ENCODE peak calls at places on chromosomes 16 and 17, in eight cellular contexts. One of them, this sample, is unnamed.

GRCh38 chr17:80789356-80789902 is 202.2 kb upstream of the CHMP6 start:
- DNase-seq in activated CD8-positive, alpha-beta memory T cell treated with anti-CD3 and anti-CD28 coated beads for 24 hours: no peak
- DNase-seq in CD4-positive, CD25-positive, alpha-beta regulatory T cell: no peak
- DNase-seq in astrocyte of the cerebellum: peak; percentile 55
- DNase-seq in cardiac muscle cell: no peak
- DNase-seq in NCI-H2081: no peak
- DNase-seq in activated T-helper 1 cell treated with anti-CD3 and anti-CD28 coated beads, Interleukin-2, amount 50 U/mL, for 16 hours: no peak
- DNase-seq in activated T-helper 9 cell treated with anti-CD3 and anti-CD28 coated beads, Interleukin-2, amount 50 U/mL, for 16 hours: no peak
- DNase-seq in this sample: no peak

GRCh38 chr17:18257268-18257681 is 1.3 kb downstream of the FLII start:
- DNase-seq in activated T-helper 1 cell treated with anti-CD3 and anti-CD28 coated beads, Interleukin-2, amount 50 U/mL, for 16 hours: no peak
- DNase-seq in cardiac muscle cell: no peak
- DNase-seq in CD4-positive, CD25-positive, alpha-beta regulatory T cell: peak; percentile 20
- DNase-seq in activated T-helper 9 cell treated with anti-CD3 and anti-CD28 coated beads, Interleukin-2, amount 50 U/mL, for 16 hours: no peak
- DNase-seq in NCI-H2081: no peak
- DNase-seq in activated CD8-positive, alpha-beta memory T cell treated with anti-CD3 and anti-CD28 coated beads for 24 hours: no peak
- DNase-seq in astrocyte of the cerebellum: no peak
- DNase-seq in this sample: no peak

GRCh38 chr16:89113152-89113547 is 19.5 kb downstream of the ACSF3 start:
- DNase-seq in activated CD8-positive, alpha-beta memory T cell treated with anti-CD3 and anti-CD28 coated beads for 24 hours: no peak
- DNase-seq in CD4-positive, CD25-positive, alpha-beta regulatory T cell: no peak
- DNase-seq in astrocyte of the cerebellum: no peak
- DNase-seq in activated T-helper 9 cell treated with anti-CD3 and anti-CD28 coated beads, Interleukin-2, amount 50 U/mL, for 16 hours: no peak
- DNase-seq in cardiac muscle cell: no peak
- DNase-seq in activated T-helper 1 cell treated with anti-CD3 and anti-CD28 coated beads, Interleukin-2, amount 50 U/mL, for 16 hours: no peak
- DNase-seq in NCI-H2081: no peak
- DNase-seq in this sample: no peak

GRCh38 chr17:29043539-29044165 is 711 bp downstream of the PIPOX start:
- DNase-seq in cardiac muscle cell: no peak
- DNase-seq in activated CD8-positive, alpha-beta memory T cell treated with anti-CD3 and anti-CD28 coated beads for 24 hours: no peak
- DNase-seq in astrocyte of the cerebellum: no peak
- DNase-seq in activated T-helper 9 cell treated with anti-CD3 and anti-CD28 coated beads, Interleukin-2, amount 50 U/mL, for 16 hours: no peak
- DNase-seq in activated T-helper 1 cell treated with anti-CD3 and anti-CD28 coated beads, Interleukin-2, amount 50 U/mL, for 16 hours: no peak
- DNase-seq in CD4-positive, CD25-positive, alpha-beta regulatory T cell: no peak
- DNase-seq in NCI-H2081: no peak
- DNase-seq in this sample: no peak

GRCh38 chr17:1227917-1228751 is 42.1 kb upstream of the BHLHA9 start:
- DNase-seq in CD4-positive, CD25-positive, alpha-beta regulatory T cell: peak; percentile 13
- DNase-seq in astrocyte of the cerebellum: no peak
- DNase-seq in NCI-H2081: no peak
- DNase-seq in activated CD8-positive, alpha-beta memory T cell treated with anti-CD3 and anti-CD28 coated beads for 24 hours: peak; percentile 66
- DNase-seq in cardiac muscle cell: peak; percentile 20
- DNase-seq in activated T-helper 9 cell treated with anti-CD3 and anti-CD28 coated beads, Interleukin-2, amount 50 U/mL, for 16 hours: no peak
- DNase-seq in activated T-helper 1 cell treated with anti-CD3 and anti-CD28 coated beads, Interleukin-2, amount 50 U/mL, for 16 hours: no peak
- DNase-seq in this sample: no peak

GRCh38 chr16:85746431-85747227 is 4.3 kb downstream of the C16orf74 start:
- DNase-seq in activated T-helper 1 cell treated with anti-CD3 and anti-CD28 coated beads, Interleukin-2, amount 50 U/mL, for 16 hours: no peak
- DNase-seq in activated T-helper 9 cell treated with anti-CD3 and anti-CD28 coated beads, Interleukin-2, amount 50 U/mL, for 16 hours: no peak
- DNase-seq in CD4-positive, CD25-positive, alpha-beta regulatory T cell: peak; percentile 16
- DNase-seq in NCI-H2081: no peak
- DNase-seq in cardiac muscle cell: no peak
- DNase-seq in activated CD8-positive, alpha-beta memory T cell treated with anti-CD3 and anti-CD28 coated beads for 24 hours: no peak
- DNase-seq in astrocyte of the cerebellum: no peak
- DNase-seq in this sample: no peak

GRCh38 chr16:2586901-2587480 is 49.2 kb downstream of the PDPK1 start:
- DNase-seq in cardiac muscle cell: no peak
- DNase-seq in astrocyte of the cerebellum: no peak
- DNase-seq in activated T-helper 9 cell treated with anti-CD3 and anti-CD28 coated beads, Interleukin-2, amount 50 U/mL, for 16 hours: no peak
- DNase-seq in NCI-H2081: no peak
- DNase-seq in activated CD8-positive, alpha-beta memory T cell treated with anti-CD3 and anti-CD28 coated beads for 24 hours: no peak
- DNase-seq in activated T-helper 1 cell treated with anti-CD3 and anti-CD28 coated beads, Interleukin-2, amount 50 U/mL, for 16 hours: no peak
- DNase-seq in CD4-positive, CD25-positive, alpha-beta regulatory T cell: no peak
- DNase-seq in this sample: no peak

GRCh38 chr17:82372063-82372590 is 562 bp downstream of the UTS2R start:
- DNase-seq in NCI-H2081: no peak
- DNase-seq in activated T-helper 9 cell treated with anti-CD3 and anti-CD28 coated beads, Interleukin-2, amount 50 U/mL, for 16 hours: no peak
- DNase-seq in activated CD8-positive, alpha-beta memory T cell treated with anti-CD3 and anti-CD28 coated beads for 24 hours: no peak
- DNase-seq in activated T-helper 1 cell treated with anti-CD3 and anti-CD28 coated beads, Interleukin-2, amount 50 U/mL, for 16 hours: no peak
- DNase-seq in CD4-positive, CD25-positive, alpha-beta regulatory T cell: no peak
- DNase-seq in cardiac muscle cell: no peak
- DNase-seq in astrocyte of the cerebellum: no peak
- DNase-seq in this sample: no peak

GRCh38 chr17:56754523-56755208 is 79.1 kb downstream of the C17orf67 start:
- DNase-seq in activated T-helper 1 cell treated with anti-CD3 and anti-CD28 coated beads, Interleukin-2, amount 50 U/mL, for 16 hours: no peak
- DNase-seq in NCI-H2081: no peak
- DNase-seq in astrocyte of the cerebellum: no peak
- DNase-seq in activated T-helper 9 cell treated with anti-CD3 and anti-CD28 coated beads, Interleukin-2, amount 50 U/mL, for 16 hours: no peak
- DNase-seq in cardiac muscle cell: peak; percentile 32
- DNase-seq in CD4-positive, CD25-positive, alpha-beta regulatory T cell: peak; percentile 87
- DNase-seq in activated CD8-positive, alpha-beta memory T cell treated with anti-CD3 and anti-CD28 coated beads for 24 hours: no peak
- DNase-seq in this sample: no peak

GRCh38 chr17:63293310-63293709 is 152.8 kb downstream of the CYB561 start:
- DNase-seq in astrocyte of the cerebellum: peak; percentile 28
- DNase-seq in cardiac muscle cell: no peak
- DNase-seq in activated T-helper 9 cell treated with anti-CD3 and anti-CD28 coated beads, Interleukin-2, amount 50 U/mL, for 16 hours: no peak
- DNase-seq in CD4-positive, CD25-positive, alpha-beta regulatory T cell: no peak
- DNase-seq in NCI-H2081: no peak
- DNase-seq in activated CD8-positive, alpha-beta memory T cell treated with anti-CD3 and anti-CD28 coated beads for 24 hours: no peak
- DNase-seq in activated T-helper 1 cell treated with anti-CD3 and anti-CD28 coated beads, Interleukin-2, amount 50 U/mL, for 16 hours: no peak
- DNase-seq in this sample: no peak

GRCh38 chr17:82232876-82233785 is 4.3 kb downstream of the SLC16A3 start:
- DNase-seq in activated T-helper 9 cell treated with anti-CD3 and anti-CD28 coated beads, Interleukin-2, amount 50 U/mL, for 16 hours: no peak
- DNase-seq in NCI-H2081: no peak
- DNase-seq in activated T-helper 1 cell treated with anti-CD3 and anti-CD28 coated beads, Interleukin-2, amount 50 U/mL, for 16 hours: no peak
- DNase-seq in cardiac muscle cell: no peak
- DNase-seq in CD4-positive, CD25-positive, alpha-beta regulatory T cell: no peak
- DNase-seq in activated CD8-positive, alpha-beta memory T cell treated with anti-CD3 and anti-CD28 coated beads for 24 hours: no peak
- DNase-seq in astrocyte of the cerebellum: no peak
- DNase-seq in this sample: no peak

GRCh38 chr17:63150994-63151464 is 185.0 kb downstream of the TANC2 start:
- DNase-seq in CD4-positive, CD25-positive, alpha-beta regulatory T cell: no peak
- DNase-seq in activated CD8-positive, alpha-beta memory T cell treated with anti-CD3 and anti-CD28 coated beads for 24 hours: no peak
- DNase-seq in astrocyte of the cerebellum: no peak
- DNase-seq in activated T-helper 1 cell treated with anti-CD3 and anti-CD28 coated beads, Interleukin-2, amount 50 U/mL, for 16 hours: no peak
- DNase-seq in cardiac muscle cell: peak; percentile 50
- DNase-seq in NCI-H2081: no peak
- DNase-seq in activated T-helper 9 cell treated with anti-CD3 and anti-CD28 coated beads, Interleukin-2, amount 50 U/mL, for 16 hours: no peak
- DNase-seq in this sample: no peak

GRCh38 chr16:56428087-56428486 is 2.7 kb upstream of the AMFR start:
- DNase-seq in CD4-positive, CD25-positive, alpha-beta regulatory T cell: peak; percentile 26
- DNase-seq in activated T-helper 9 cell treated with anti-CD3 and anti-CD28 coated beads, Interleukin-2, amount 50 U/mL, for 16 hours: no peak
- DNase-seq in activated CD8-positive, alpha-beta memory T cell treated with anti-CD3 and anti-CD28 coated beads for 24 hours: no peak
- DNase-seq in NCI-H2081: no peak
- DNase-seq in cardiac muscle cell: no peak
- DNase-seq in astrocyte of the cerebellum: no peak
- DNase-seq in activated T-helper 1 cell treated with anti-CD3 and anti-CD28 coated beads, Interleukin-2, amount 50 U/mL, for 16 hours: no peak
- DNase-seq in this sample: no peak

GRCh38 chr16:715448-716249 is 731 bp downstream of the METRN start:
- DNase-seq in CD4-positive, CD25-positive, alpha-beta regulatory T cell: no peak
- DNase-seq in astrocyte of the cerebellum: no peak
- DNase-seq in activated T-helper 1 cell treated with anti-CD3 and anti-CD28 coated beads, Interleukin-2, amount 50 U/mL, for 16 hours: no peak
- DNase-seq in activated T-helper 9 cell treated with anti-CD3 and anti-CD28 coated beads, Interleukin-2, amount 50 U/mL, for 16 hours: no peak
- DNase-seq in activated CD8-positive, alpha-beta memory T cell treated with anti-CD3 and anti-CD28 coated beads for 24 hours: peak; percentile 82
- DNase-seq in NCI-H2081: no peak
- DNase-seq in cardiac muscle cell: peak; percentile 79
- DNase-seq in this sample: no peak

GRCh38 chr16:28596840-28597691 is at the start of gene SULT1A2:
- DNase-seq in CD4-positive, CD25-positive, alpha-beta regulatory T cell: no peak
- DNase-seq in activated CD8-positive, alpha-beta memory T cell treated with anti-CD3 and anti-CD28 coated beads for 24 hours: no peak
- DNase-seq in cardiac muscle cell: peak; percentile 46
- DNase-seq in activated T-helper 1 cell treated with anti-CD3 and anti-CD28 coated beads, Interleukin-2, amount 50 U/mL, for 16 hours: no peak
- DNase-seq in activated T-helper 9 cell treated with anti-CD3 and anti-CD28 coated beads, Interleukin-2, amount 50 U/mL, for 16 hours: no peak
- DNase-seq in astrocyte of the cerebellum: no peak
- DNase-seq in NCI-H2081: no peak
- DNase-seq in this sample: no peak

GRCh38 chr16:53433930-53434435 is 288 bp upstream of the RBL2 start:
- DNase-seq in NCI-H2081: no peak
- DNase-seq in activated T-helper 9 cell treated with anti-CD3 and anti-CD28 coated beads, Interleukin-2, amount 50 U/mL, for 16 hours: no peak
- DNase-seq in CD4-positive, CD25-positive, alpha-beta regulatory T cell: no peak
- DNase-seq in astrocyte of the cerebellum: peak; percentile 36
- DNase-seq in activated T-helper 1 cell treated with anti-CD3 and anti-CD28 coated beads, Interleukin-2, amount 50 U/mL, for 16 hours: peak; percentile 62
- DNase-seq in cardiac muscle cell: no peak
- DNase-seq in activated CD8-positive, alpha-beta memory T cell treated with anti-CD3 and anti-CD28 coated beads for 24 hours: no peak
- DNase-seq in this sample: no peak

GRCh38 chr17:33732116-33732515 is 439.0 kb upstream of the ASIC2 start:
- DNase-seq in NCI-H2081: no peak
- DNase-seq in astrocyte of the cerebellum: no peak
- DNase-seq in cardiac muscle cell: peak; percentile 75
- DNase-seq in CD4-positive, CD25-positive, alpha-beta regulatory T cell: no peak
- DNase-seq in activated T-helper 9 cell treated with anti-CD3 and anti-CD28 coated beads, Interleukin-2, amount 50 U/mL, for 16 hours: no peak
- DNase-seq in activated T-helper 1 cell treated with anti-CD3 and anti-CD28 coated beads, Interleukin-2, amount 50 U/mL, for 16 hours: no peak
- DNase-seq in activated CD8-positive, alpha-beta memory T cell treated with anti-CD3 and anti-CD28 coated beads for 24 hours: no peak
- DNase-seq in this sample: no peak

GRCh38 chr16:88005968-88006367 is 54.7 kb downstream of the BANP start:
- DNase-seq in activated T-helper 9 cell treated with anti-CD3 and anti-CD28 coated beads, Interleukin-2, amount 50 U/mL, for 16 hours: no peak
- DNase-seq in astrocyte of the cerebellum: no peak
- DNase-seq in cardiac muscle cell: no peak
- DNase-seq in CD4-positive, CD25-positive, alpha-beta regulatory T cell: no peak
- DNase-seq in activated CD8-positive, alpha-beta memory T cell treated with anti-CD3 and anti-CD28 coated beads for 24 hours: no peak
- DNase-seq in activated T-helper 1 cell treated with anti-CD3 and anti-CD28 coated beads, Interleukin-2, amount 50 U/mL, for 16 hours: no peak
- DNase-seq in NCI-H2081: no peak
- DNase-seq in this sample: no peak

GRCh38 chr17:77741109-77741508 is 217.4 kb upstream of the TNRC6C start:
- DNase-seq in activated T-helper 9 cell treated with anti-CD3 and anti-CD28 coated beads, Interleukin-2, amount 50 U/mL, for 16 hours: peak; percentile 2
- DNase-seq in CD4-positive, CD25-positive, alpha-beta regulatory T cell: peak; percentile 40
- DNase-seq in NCI-H2081: no peak
- DNase-seq in activated T-helper 1 cell treated with anti-CD3 and anti-CD28 coated beads, Interleukin-2, amount 50 U/mL, for 16 hours: peak; percentile 10
- DNase-seq in activated CD8-positive, alpha-beta memory T cell treated with anti-CD3 and anti-CD28 coated beads for 24 hours: peak; percentile 64
- DNase-seq in cardiac muscle cell: no peak
- DNase-seq in astrocyte of the cerebellum: no peak
- DNase-seq in this sample: no peak

GRCh38 chr16:53896711-53897110 is 192.8 kb downstream of the FTO start:
- DNase-seq in activated T-helper 9 cell treated with anti-CD3 and anti-CD28 coated beads, Interleukin-2, amount 50 U/mL, for 16 hours: no peak
- DNase-seq in CD4-positive, CD25-positive, alpha-beta regulatory T cell: no peak
- DNase-seq in activated T-helper 1 cell treated with anti-CD3 and anti-CD28 coated beads, Interleukin-2, amount 50 U/mL, for 16 hours: no peak
- DNase-seq in cardiac muscle cell: no peak
- DNase-seq in NCI-H2081: no peak
- DNase-seq in astrocyte of the cerebellum: no peak
- DNase-seq in activated CD8-positive, alpha-beta memory T cell treated with anti-CD3 and anti-CD28 coated beads for 24 hours: no peak
- DNase-seq in this sample: no peak

GRCh38 chr16:2985457-2985856 is 5.2 kb upstream of the PKMYT1 start:
- DNase-seq in activated T-helper 9 cell treated with anti-CD3 and anti-CD28 coated beads, Interleukin-2, amount 50 U/mL, for 16 hours: no peak
- DNase-seq in activated CD8-positive, alpha-beta memory T cell treated with anti-CD3 and anti-CD28 coated beads for 24 hours: no peak
- DNase-seq in cardiac muscle cell: no peak
- DNase-seq in NCI-H2081: no peak
- DNase-seq in astrocyte of the cerebellum: no peak
- DNase-seq in CD4-positive, CD25-positive, alpha-beta regulatory T cell: no peak
- DNase-seq in activated T-helper 1 cell treated with anti-CD3 and anti-CD28 coated beads, Interleukin-2, amount 50 U/mL, for 16 hours: no peak
- DNase-seq in this sample: no peak

GRCh38 chr16:21263640-21264211 is 14.4 kb downstream of the CRYM start:
- DNase-seq in cardiac muscle cell: no peak
- DNase-seq in NCI-H2081: no peak
- DNase-seq in CD4-positive, CD25-positive, alpha-beta regulatory T cell: no peak
- DNase-seq in activated CD8-positive, alpha-beta memory T cell treated with anti-CD3 and anti-CD28 coated beads for 24 hours: no peak
- DNase-seq in astrocyte of the cerebellum: no peak
- DNase-seq in activated T-helper 9 cell treated with anti-CD3 and anti-CD28 coated beads, Interleukin-2, amount 50 U/mL, for 16 hours: no peak
- DNase-seq in activated T-helper 1 cell treated with anti-CD3 and anti-CD28 coated beads, Interleukin-2, amount 50 U/mL, for 16 hours: no peak
- DNase-seq in this sample: peak; percentile 64